ENCODE peak calls at places on chromosome 14, in four cellular contexts. I is omental fat pad, Z is right atrium auricular region, S is MCF 10A. M is an unnamed sample.
A peak's percentile ranks its signal among the peaks of the same experiment; 100 is the strongest.

GRCh38 chr14:50762001-50762930 is 68.7 kb downstream of the NIN start:
- DNase-seq in I (no peak), Z (no peak), S (peak; percentile 50), M (no peak)

GRCh38 chr14:68230941-68231717 is 411.6 kb downstream of the RAD51B start:
- DNase-seq in I (no peak), Z (no peak), S (no peak), M (no peak)

GRCh38 chr14:36859119-36859518 is 197.5 kb downstream of the PAX9 start:
- DNase-seq in I (no peak), Z (no peak), S (no peak), M (no peak)

GRCh38 chr14:47278233-47278842 is 397.1 kb downstream of the MDGA2 start:
- DNase-seq in I (no peak), Z (no peak), S (peak; percentile 62), M (no peak)

GRCh38 chr14:93267149-93267711 is 60.2 kb downstream of the UBR7 start:
- DNase-seq in I (no peak), Z (no peak), S (no peak), M (no peak)

GRCh38 chr14:101849640-101850039 is 88.1 kb downstream of the PPP2R5C start:
- DNase-seq in I (no peak), Z (no peak), S (no peak), M (peak; percentile 23)

GRCh38 chr14:101796479-101796878 is 35.0 kb downstream of the PPP2R5C start:
- DNase-seq in I (no peak), Z (no peak), S (no peak), M (no peak)

GRCh38 chr14:21024668-21025373 is at the start of gene NDRG2:
- DNase-seq in I (no peak), Z (peak; percentile 72), S (peak; percentile 19), M (no peak)

GRCh38 chr14:29273513-29273912 is 506.9 kb downstream of the FOXG1 start:
- DNase-seq in I (no peak), Z (no peak), S (no peak), M (no peak)

GRCh38 chr14:104320611-104321086 is 182.3 kb downstream of the KIF26A start:
- DNase-seq in I (no peak), Z (no peak), S (no peak), M (peak; percentile 82)

GRCh38 chr14:76152333-76152681 is 585 bp downstream of the GPATCH2L start:
- DNase-seq in I (peak; percentile 45), Z (peak; percentile 82), S (peak; percentile 85), M (peak; percentile 94)

GRCh38 chr14:104874571-104875411 is 9.7 kb downstream of the CEP170B start:
- DNase-seq in I (no peak), Z (no peak), S (no peak), M (no peak)

GRCh38 chr14:90561031-90561430 is 164.2 kb downstream of the CALM1 start:
- DNase-seq in I (no peak), Z (no peak), S (no peak), M (no peak)

GRCh38 chr14:69712217-69712565 is 54.8 kb upstream of the SRSF5 start:
- DNase-seq in I (no peak), Z (no peak), S (no peak), M (no peak)

GRCh38 chr14:59332727-59333126 is 132.5 kb downstream of the GPR135 start:
- DNase-seq in I (no peak), Z (no peak), S (peak; percentile 31), M (no peak)

GRCh38 chr14:52020866-52021717 is 31.7 kb downstream of the RTRAF start:
- DNase-seq in I (no peak), Z (no peak), S (no peak), M (no peak)

GRCh38 chr14:84859116-84859515 is 670.8 kb upstream of the FLRT2 start:
- DNase-seq in I (no peak), Z (no peak), S (no peak), M (no peak)

GRCh38 chr14:50830932-50831703 is at the start of gene NIN:
- DNase-seq in I (no peak), Z (peak; percentile 60), S (peak; percentile 80), M (peak; percentile 91)

GRCh38 chr14:104546021-104546491 is 33.5 kb upstream of the C14orf180 start:
- DNase-seq in I (no peak), Z (no peak), S (no peak), M (peak; percentile 71)

GRCh38 chr14:96208739-96209138 is 4.1 kb downstream of the BDKRB2 start:
- DNase-seq in I (no peak), Z (no peak), S (no peak), M (no peak)

GRCh38 chr14:55221186-55221585 is 29.8 kb upstream of the DLGAP5 start:
- DNase-seq in I (no peak), Z (no peak), S (peak; percentile 12), M (no peak)

GRCh38 chr14:98665019-98665418 is 607.0 kb downstream of the BCL11B start:
- DNase-seq in I (no peak), Z (no peak), S (no peak), M (no peak)

GRCh38 chr14:100698719-100699448 is 27.8 kb upstream of the DLK1 start:
- DNase-seq in I (no peak), Z (no peak), S (no peak), M (no peak)

GRCh38 chr14:87059060-87059827 is 933.7 kb downstream of the GALC start:
- DNase-seq in I (no peak), Z (no peak), S (peak; percentile 9), M (no peak)

GRCh38 chr14:95305940-95306339 is 13.8 kb downstream of the CLMN start:
- DNase-seq in I (no peak), Z (no peak), S (no peak), M (no peak)

GRCh38 chr14:94113490-94113889 is 3.0 kb downstream of the IFI27 start:
- DNase-seq in I (peak; percentile 19), Z (no peak), S (peak; percentile 67), M (no peak)

GRCh38 chr14:69542311-69542710 is 32.4 kb downstream of the CCDC177 start:
- DNase-seq in I (no peak), Z (no peak), S (no peak), M (no peak)

GRCh38 chr14:34103176-34103575 is 152.3 kb upstream of the EGLN3 start:
- DNase-seq in I (no peak), Z (no peak), S (no peak), M (no peak)

GRCh38 chr14:44149597-44149996 is 357.5 kb downstream of the FSCB start:
- DNase-seq in I (no peak), Z (no peak), S (peak; percentile 68), M (no peak)
- TF ChIP-seq CTCF in I (no peak), Z (no peak), S (peak; percentile 72), M (peak; percentile 38)

GRCh38 chr14:22379727-22380126 is 209.3 kb downstream of the DAD1 start:
- DNase-seq in I (no peak), Z (no peak), S (no peak), M (no peak)

GRCh38 chr14:22382395-22382794 is 206.6 kb downstream of the DAD1 start:
- DNase-seq in I (no peak), Z (no peak), S (no peak), M (no peak)

GRCh38 chr14:22382955-22383354 is 206.1 kb downstream of the DAD1 start:
- DNase-seq in I (no peak), Z (no peak), S (no peak), M (no peak)

GRCh38 chr14:22381751-22382150 is 207.3 kb downstream of the DAD1 start:
- DNase-seq in I (no peak), Z (no peak), S (no peak), M (no peak)

DNA sequence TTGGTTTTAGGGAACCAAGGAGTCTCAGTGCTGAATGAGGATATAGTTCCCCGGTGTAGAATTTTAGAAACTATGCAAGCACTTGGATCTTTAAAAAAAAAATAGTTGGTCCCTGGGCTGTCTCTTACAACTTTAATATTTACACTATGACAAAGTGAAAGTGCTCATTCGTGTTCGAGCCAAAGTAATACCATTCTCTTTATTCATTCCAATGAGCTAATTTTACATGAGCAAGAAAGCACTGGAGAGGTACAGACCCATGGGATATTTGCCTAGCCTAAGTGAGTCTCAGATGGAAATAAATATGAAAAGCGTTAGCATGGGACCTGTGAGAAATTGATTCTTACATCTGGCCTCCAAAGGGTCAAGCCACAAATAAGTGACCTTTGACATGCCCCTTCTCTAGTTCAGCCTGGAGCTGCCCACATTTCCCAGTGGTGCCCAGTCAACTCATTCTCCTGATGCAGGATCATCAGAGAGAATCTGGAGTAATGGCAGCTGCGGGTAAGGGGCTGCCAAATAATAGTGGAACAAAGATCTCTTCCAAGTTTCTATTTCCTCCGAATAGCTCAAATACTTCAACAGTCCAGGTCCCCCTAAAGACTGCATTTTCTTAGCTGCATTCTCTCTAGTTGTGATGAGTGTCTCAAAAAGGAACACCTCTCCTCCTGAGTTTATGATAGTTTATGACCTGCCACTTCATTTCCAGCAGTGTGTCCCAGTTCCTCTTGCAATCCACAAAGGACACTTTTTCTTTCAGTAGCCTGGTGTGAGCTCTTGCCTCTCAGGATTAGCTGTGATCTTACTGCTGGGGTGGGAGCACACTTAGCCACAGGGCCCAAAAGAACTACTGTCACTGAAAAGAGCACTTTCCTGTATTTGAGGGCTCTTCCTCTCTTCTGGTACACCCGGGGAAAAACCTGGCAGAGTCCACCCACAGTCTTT is 208.2 kb downstream of the DAD1 start:
- DNase-seq in I (no peak), Z (no peak), S (no peak), M (no peak)
- TF ChIP-seq CTCF in I (no peak), Z (no peak), S (no peak), M (no peak)

DNA sequence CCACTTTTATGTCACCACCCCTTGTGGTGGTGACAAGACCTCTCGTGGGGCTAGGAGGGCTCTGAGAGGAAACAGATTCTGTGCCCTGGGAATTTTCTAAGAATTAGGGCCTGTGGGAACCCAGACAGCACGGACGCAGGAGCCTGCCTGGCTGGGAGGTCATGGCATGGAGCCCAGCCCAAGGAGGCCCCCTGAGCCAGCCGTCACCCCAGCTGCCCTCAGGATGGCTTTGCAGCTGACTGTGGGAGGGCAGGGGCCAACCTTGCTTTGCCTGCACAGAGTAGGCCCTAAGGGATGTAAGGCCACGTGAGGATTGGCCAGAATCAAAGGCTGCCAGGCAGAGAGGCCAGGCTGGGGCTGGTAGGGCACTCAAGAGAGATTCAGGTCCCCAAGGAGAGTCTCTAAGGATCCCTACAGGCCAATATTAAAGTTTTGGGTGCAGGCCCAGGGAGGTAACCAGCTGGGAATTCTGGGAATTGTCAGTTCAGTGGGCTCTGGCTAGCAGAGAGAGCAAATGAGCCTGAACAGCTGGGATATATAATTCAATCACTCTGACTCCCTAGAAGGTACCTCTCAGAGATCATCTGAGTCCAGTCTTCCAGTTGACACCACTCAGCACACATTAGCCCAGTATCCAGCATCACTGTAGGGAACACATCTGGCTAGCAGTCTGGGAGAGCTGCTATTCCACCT is 6.4 kb downstream of the LTBP2 start:
- DNase-seq in I (no peak), Z (no peak), S (no peak), M (no peak)
- TF ChIP-seq CTCF in I (no peak), Z (no peak), S (no peak), M (no peak)

GRCh38 chr14:26282578-26282977 is 315.3 kb downstream of the NOVA1 start:
- DNase-seq in I (no peak), Z (no peak), S (no peak), M (no peak)

GRCh38 chr14:26281280-26281998 is 316.4 kb downstream of the NOVA1 start:
- DNase-seq in I (no peak), Z (no peak), S (peak; percentile 69), M (no peak)

DNA sequence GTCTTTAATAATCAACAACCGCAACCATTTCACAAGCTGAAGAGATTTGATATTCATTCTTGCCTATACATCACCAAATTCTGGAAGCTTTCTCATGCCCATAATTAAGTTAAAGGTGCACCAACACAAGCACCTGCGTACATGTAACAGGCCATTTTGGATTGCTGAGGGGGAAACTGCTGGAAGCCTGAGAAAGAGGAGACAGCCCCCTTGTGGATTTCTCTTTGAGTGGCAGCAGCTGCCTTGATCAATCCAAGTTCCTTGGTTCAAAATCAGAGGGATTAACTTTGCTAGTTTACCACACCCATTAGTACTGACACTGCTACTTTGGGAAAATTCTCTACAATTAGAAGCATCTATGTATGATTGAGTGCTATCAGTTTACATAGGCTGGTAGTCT is 321.1 kb downstream of the NOVA1 start:
- DNase-seq in I (no peak), Z (no peak), S (no peak), M (no peak)
- TF ChIP-seq CTCF in I (no peak), Z (no peak), S (no peak), M (no peak)

GRCh38 chr14:24315807-24316596 is 4.7 kb downstream of the LTB4R start:
- DNase-seq in I (no peak), Z (no peak), S (no peak), M (no peak)
- TF ChIP-seq CTCF in I (no peak), Z (no peak), S (no peak), M (no peak)